ENCODE peak calls at places on chromosome 22, in eight cellular contexts. D, O, N, M, F, V, G and Q are unnamed samples.

GRCh38 chr22:43743929-43744643 is 68.0 kb downstream of the EFCAB6 start:
- DNase-seq in D (no peak), F (no peak), G (no peak), O (no peak), M (no peak), V (no peak), N (no peak), Q (no peak)

GRCh38 chr22:33038131-33038772 is 19.9 kb downstream of the SYN3 start:
- DNase-seq in V (no peak), G (no peak), O (no peak), D (no peak), N (peak; percentile 54), M (no peak), F (peak; percentile 77), Q (no peak)

GRCh38 chr22:31082606-31083376 is 1.7 kb downstream of the SMTN start:
- DNase-seq in V (peak; percentile 82), O (peak; percentile 61), M (peak; percentile 20), G (peak; percentile 79), N (peak; percentile 59), D (peak; percentile 79), F (peak; percentile 45), Q (peak; percentile 81)

GRCh38 chr22:48459859-48460823 is 1367.5 kb downstream of the BRD1 start:
- DNase-seq in D (no peak), V (no peak), G (no peak), F (no peak), M (no peak), O (no peak), N (no peak), Q (no peak)

GRCh38 chr22:44928711-44929347 is 81.0 kb downstream of the PHF21B start:
- DNase-seq in O (no peak), D (no peak), F (no peak), G (peak; percentile 5), M (no peak), V (peak; percentile 37), N (no peak), Q (no peak)

GRCh38 chr22:32648486-32648885 is 153.0 kb upstream of the TIMP3 start:
- DNase-seq in F (no peak), G (no peak), D (no peak), M (no peak), V (no peak), N (no peak), O (no peak), Q (no peak)

GRCh38 chr22:46833228-46833627 is 70.8 kb downstream of the TBC1D22A start:
- DNase-seq in O (no peak), V (no peak), G (no peak), D (no peak), M (no peak), F (peak; percentile 67), N (peak; percentile 4), Q (no peak)

GRCh38 chr22:29580200-29580810 is 608 bp downstream of the NIPSNAP1 start:
- DNase-seq in V (peak; percentile 74), G (no peak), O (no peak), F (peak; percentile 22), N (no peak), M (no peak), D (no peak), Q (no peak)

GRCh38 chr22:27731621-27732020 is 69.9 kb downstream of the MN1 start:
- DNase-seq in F (no peak), N (no peak), D (no peak), O (no peak), M (no peak), G (no peak), V (no peak), Q (no peak)

GRCh38 chr22:44091021-44091721 is 67.1 kb downstream of the PARVB start:
- DNase-seq in G (no peak), F (peak; percentile 52), V (no peak), M (no peak), D (no peak), O (no peak), N (peak; percentile 15), Q (no peak)

GRCh38 chr22:32539631-32540449 is 65.2 kb downstream of the FBXO7 start:
- DNase-seq in D (no peak), V (no peak), G (no peak), O (no peak), M (no peak), F (no peak), N (no peak), Q (no peak)

GRCh38 chr22:30453731-30454510 is 17.9 kb downstream of the SEC14L3 start:
- DNase-seq in V (no peak), O (no peak), M (no peak), N (peak; percentile 36), F (peak; percentile 50), G (no peak), D (no peak), Q (no peak)

GRCh38 chr22:29691636-29692326 is 28.0 kb upstream of the CABP7 start:
- DNase-seq in V (no peak), G (no peak), O (no peak), D (no peak), N (no peak), M (no peak), F (no peak), Q (no peak)

GRCh38 chr22:48139776-48140175 is 1377.3 kb downstream of the TBC1D22A start:
- DNase-seq in D (no peak), M (no peak), F (peak; percentile 20), V (no peak), O (no peak), N (no peak), G (no peak), Q (no peak)

GRCh38 chr22:32650553-32651345 is 150.8 kb upstream of the TIMP3 start:
- DNase-seq in O (no peak), V (no peak), M (no peak), G (no peak), D (no peak), F (no peak), N (no peak), Q (no peak)

GRCh38 chr22:43830931-43831560 is 18.9 kb upstream of the EFCAB6 start:
- DNase-seq in V (no peak), F (no peak), G (no peak), D (no peak), M (no peak), O (no peak), N (no peak), Q (no peak)

GRCh38 chr22:47997052-47997568 is 1234.7 kb downstream of the TBC1D22A start:
- DNase-seq in N (no peak), F (peak; percentile 40), G (no peak), O (no peak), V (no peak), D (no peak), M (no peak), Q (no peak)

GRCh38 chr22:26492220-26492619 is 8.5 kb downstream of the SRRD start:
- DNase-seq in G (no peak), O (no peak), M (no peak), D (no peak), F (no peak), N (no peak), V (no peak), Q (no peak)
- H3K36me3 ChIP-seq in G (peaks cover 96% of the 10 kb centered on the region), O (peaks cover 52% of the 10 kb centered on the region), M (peaks cover 68% of the 10 kb centered on the region), D (peaks cover 64% of the 10 kb centered on the region), F (peaks cover 9% of the 10 kb centered on the region), N (peaks cover 89% of the 10 kb centered on the region), V (peaks cover 99% of the 10 kb centered on the region), Q (peaks cover 95% of the 10 kb centered on the region)

GRCh38 chr22:24431309-24432034 is 4.1 kb downstream of the ADORA2A start:
- DNase-seq in G (no peak), D (no peak), N (no peak), V (peak; percentile 73), O (no peak), M (no peak), F (no peak), Q (no peak)

GRCh38 chr22:24430431-24431308 is 3.3 kb downstream of the ADORA2A start:
- DNase-seq in G (no peak), D (peak; percentile 15), V (peak; percentile 79), F (no peak), N (no peak), O (no peak), M (no peak), Q (no peak)

GRCh38 chr22:24427500-24428164 is at the start of gene ADORA2A:
- DNase-seq in V (peak; percentile 99), D (peak; percentile 38), O (no peak), F (no peak), G (no peak), M (peak; percentile 81), N (no peak), Q (no peak)

GRCh38 chr22:24428751-24429410 is 1.5 kb downstream of the ADORA2A start:
- DNase-seq in N (no peak), M (no peak), G (no peak), D (peak; percentile 13), V (peak; percentile 78), O (no peak), F (no peak), Q (no peak)

DNA sequence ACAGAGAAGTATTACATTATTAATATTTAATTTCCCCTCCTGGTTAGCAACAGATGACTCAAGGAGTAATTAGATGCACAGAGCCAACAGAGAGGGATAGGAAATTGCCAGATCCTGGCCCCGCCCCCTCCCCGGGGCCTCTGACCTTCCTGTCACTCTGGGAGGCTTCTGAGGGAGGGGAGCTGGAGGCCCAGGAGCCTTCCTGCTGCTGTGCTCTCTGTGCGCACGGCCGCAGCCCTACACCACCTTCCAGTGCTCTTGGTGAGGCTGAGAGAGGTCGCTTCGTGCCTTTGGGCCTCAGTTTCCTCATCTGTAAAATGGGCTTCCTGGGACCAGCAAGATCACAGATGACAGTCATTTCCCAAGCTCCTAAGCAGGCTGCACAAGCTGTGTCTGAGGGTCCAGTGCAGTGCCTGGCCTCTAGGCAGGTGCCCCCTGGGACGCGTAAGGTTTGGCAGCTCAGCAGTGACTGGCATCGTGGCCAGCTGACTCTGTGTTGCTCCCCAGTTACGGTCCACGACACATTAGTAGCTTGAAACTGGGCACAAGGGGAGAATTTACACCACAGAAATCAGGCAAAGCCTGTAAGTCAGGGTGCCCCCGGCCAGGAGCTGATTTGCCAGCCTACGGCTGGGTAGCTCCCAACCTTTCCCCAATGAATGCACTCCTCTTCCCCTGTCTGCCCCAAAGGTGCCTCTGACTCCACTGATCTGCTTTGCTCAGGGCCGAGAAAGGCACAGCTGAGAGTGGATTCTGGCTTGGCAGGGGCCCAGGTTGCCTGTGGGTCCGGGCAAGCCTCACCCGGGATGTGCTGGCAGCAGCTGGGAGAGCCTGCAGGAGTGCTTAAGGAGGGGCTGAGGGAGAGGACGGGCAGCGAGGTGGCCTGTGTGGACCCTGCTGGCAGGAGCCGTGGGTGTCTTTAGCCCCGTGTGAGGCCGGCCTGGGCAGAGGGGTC is 2.3 kb downstream of the ADORA2A start:
- DNase-seq in V (peak; percentile 87), D (peak; percentile 69), N (no peak), M (no peak), G (peak; percentile 70), O (no peak), F (no peak), Q (no peak)
- H3K4me1 ChIP-seq in V (peaks cover 57% of the 10 kb centered on the region), D (peaks cover 65% of the 10 kb centered on the region), N (peaks cover 23% of the 10 kb centered on the region), M (peaks cover 85% of the 10 kb centered on the region), G (peaks cover 84% of the 10 kb centered on the region), O (no peaks in the 10 kb centered on the region), F (no peaks in the 10 kb centered on the region), Q (peaks cover 12% of the 10 kb centered on the region)

DNA sequence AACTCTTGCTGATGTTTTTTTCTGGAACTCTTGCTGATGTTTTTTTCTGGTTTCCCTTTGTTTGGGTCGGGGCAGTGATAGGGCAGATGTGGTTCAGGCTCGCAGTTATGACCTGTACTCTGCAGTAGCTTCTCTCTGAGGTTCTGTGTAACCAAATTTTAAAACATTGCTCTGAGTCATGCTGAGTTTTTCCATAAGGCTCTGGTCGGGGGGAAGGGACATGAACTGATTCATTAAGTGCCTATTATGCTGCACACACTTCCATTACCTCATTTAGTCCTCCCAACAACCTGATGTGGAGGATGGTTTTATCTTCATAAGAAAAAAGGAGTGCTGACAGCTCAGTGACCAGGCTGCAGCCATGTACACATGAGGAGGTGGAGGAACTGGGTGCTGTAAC is 18.9 kb downstream of the TNRC6B start:
- DNase-seq in N (peak; percentile 69), F (no peak), V (no peak), G (no peak), O (no peak), M (no peak), D (no peak), Q (peak; percentile 83)
- H3K4me3 ChIP-seq in N (peak overlapping the region; percentile 36), F (no peak overlapping the region), V (no peak overlapping the region), G (no peak overlapping the region), O (no peak overlapping the region), M (no peak overlapping the region), D (no peak overlapping the region), Q (no peak overlapping the region)

GRCh38 chr22:39571538-39571937 is 985 bp downstream of the CACNA1I start:
- DNase-seq in N (no peak), D (no peak), V (no peak), F (no peak), G (no peak), M (no peak), O (no peak), Q (no peak)
- H3K36me3 ChIP-seq in N (no peaks in the 10 kb centered on the region), D (no peaks in the 10 kb centered on the region), V (no peaks in the 10 kb centered on the region), F (no peaks in the 10 kb centered on the region), G (no peaks in the 10 kb centered on the region), M (no peaks in the 10 kb centered on the region), O (no peaks in the 10 kb centered on the region), Q (no peaks in the 10 kb centered on the region)